ENCODE peak calls at places on chromosomes 6 and 20, in nine cellular contexts. U is HTR-8/SVneo; H is Calu3; I is choroid plexus epithelial cell; J is progenitor cell of endocrine pancreas; M is COR-L47; G is stimulated activated CD4-positive, alpha-beta T cell treated with anti-CD3 and anti-CD28 coated beads, Interleukin-2, amount 100 ng/mL, for 48 hours; D is upper lobe of left lung; Q is RWPE1. T is an unnamed sample.

GRCh38 chr20:59428441-59429205 is 128.2 kb downstream of the EDN3 start:
- DNase-seq in U (no peak), H (no peak), I (no peak), J (no peak), M (no peak), G (no peak), D (no peak), Q (no peak), T (no peak)

GRCh38 chr20:31842471-31843157 is 2.8 kb downstream of the FOXS1 start:
- DNase-seq in U (peak; percentile 50), H (no peak), I (peak; percentile 94), J (no peak), M (no peak), G (no peak), D (peak; percentile 72), Q (no peak), T (no peak)

GRCh38 chr6:36917541-36918193 is 31.9 kb downstream of the C6orf89 start:
- DNase-seq in U (no peak), H (no peak), I (peak; percentile 48), J (no peak), M (no peak), G (no peak), D (no peak), Q (no peak), T (no peak)

GRCh38 chr20:11705512-11705911 is 212.2 kb upstream of the BTBD3 start:
- DNase-seq in U (no peak), H (no peak), I (no peak), J (no peak), M (no peak), G (no peak), D (no peak), Q (no peak), T (no peak)

GRCh38 chr6:114747995-114748625 is 405.3 kb upstream of the HS3ST5 start:
- DNase-seq in U (peak; percentile 4), H (peak; percentile 76), I (peak; percentile 69), J (peak; percentile 29), M (no peak), G (peak; percentile 23), D (no peak), Q (peak; percentile 9), T (peak; percentile 19)

GRCh38 chr20:24917797-24918578 is 31.1 kb upstream of the CST7 start:
- DNase-seq in U (peak; percentile 65), H (peak; percentile 19), I (peak; percentile 82), J (peak; percentile 67), M (peak; percentile 77), G (peak; percentile 43), D (peak; percentile 91), Q (peak; percentile 70), T (peak; percentile 73)

GRCh38 chr6:4342407-4343137 is 207.2 kb upstream of the ECI2 start:
- DNase-seq in U (no peak), H (no peak), I (no peak), J (no peak), M (no peak), G (no peak), D (no peak), Q (no peak), T (no peak)

GRCh38 chr6:144729502-144729901 is 444.4 kb downstream of the UTRN start:
- DNase-seq in U (no peak), H (no peak), I (no peak), J (no peak), M (no peak), G (no peak), D (no peak), Q (no peak), T (no peak)

GRCh38 chr6:43942011-43942442 is 172.0 kb downstream of the VEGFA start:
- DNase-seq in U (no peak), H (no peak), I (no peak), J (no peak), M (no peak), G (no peak), D (no peak), Q (no peak), T (no peak)

GRCh38 chr6:33206027-33206863 is 1.8 kb downstream of the HSD17B8 start:
- DNase-seq in U (no peak), H (no peak), I (no peak), J (no peak), M (no peak), G (no peak), D (no peak), Q (no peak), T (peak; percentile 16)

GRCh38 chr6:10431423-10432164 is 16.7 kb upstream of the TFAP2A start:
- DNase-seq in U (peak; percentile 60), H (no peak), I (no peak), J (no peak), M (no peak), G (no peak), D (no peak), Q (peak; percentile 88), T (no peak)